ENCODE peak calls at places on chromosomes 6 and 20, in ten cellular contexts. U, P, D, H, A, B, E, L, Q and T are unnamed samples.

GRCh38 chr6:105326216-105326615 is 76.7 kb downstream of the PREP start:
- DNase-seq in H (no peak), D (no peak), B (peak), U (no peak), L (peak), P (no peak), A (no peak), Q (no peak), E (no peak), T (no peak)

GRCh38 chr20:38747495-38748096 is 664 bp upstream of the ACTR5 start:
- DNase-seq in P (no peak), L (no peak), U (no peak), E (no peak), H (peak), Q (no peak), A (no peak), B (no peak), D (peak), T (no peak)

GRCh38 chr6:132209351-132209750 is 191.9 kb downstream of the MOXD1 start:
- DNase-seq in U (no peak), E (no peak), H (peak), A (no peak), L (peak), P (no peak), Q (no peak), D (no peak), B (no peak), T (no peak)

GRCh38 chr6:129312865-129313264 is 397.1 kb downstream of the ARHGAP18 start:
- DNase-seq in B (no peak), U (no peak), Q (no peak), D (no peak), P (no peak), H (no peak), L (peak), A (no peak), E (no peak), T (no peak)

GRCh38 chr6:140320799-140321099 is 946.3 kb upstream of the CITED2 start:
- DNase-seq in P (no peak), Q (no peak), H (no peak), A (no peak), U (no peak), L (no peak), D (no peak), B (no peak), E (no peak), T (no peak)

GRCh38 chr6:156160788-156161150 is 616.4 kb upstream of the ARID1B start:
- DNase-seq in A (no peak), Q (no peak), H (no peak), E (no peak), U (no peak), B (no peak), P (no peak), D (no peak), L (no peak), T (no peak)

GRCh38 chr6:22437665-22438064 is 131.7 kb upstream of the HDGFL1 start:
- DNase-seq in A (no peak), L (no peak), E (no peak), B (no peak), D (no peak), U (no peak), H (no peak), Q (no peak), P (no peak), T (no peak)

GRCh38 chr6:90375681-90376439 is 79.2 kb upstream of the BACH2 start:
- DNase-seq in P (no peak), U (no peak), E (no peak), H (no peak), Q (no peak), D (no peak), L (peak), B (no peak), A (no peak), T (no peak)

GRCh38 chr6:17042422-17043147 is 59.3 kb upstream of the STMND1 start:
- DNase-seq in P (no peak), U (no peak), H (no peak), L (peak), B (peak), Q (peak), D (no peak), E (peak), A (no peak), T (no peak)

GRCh38 chr6:33247977-33248642 is 23.6 kb downstream of the VPS52 start:
- DNase-seq in B (peak), L (peak), P (peak), H (peak), E (peak), A (peak), Q (peak), U (peak), D (peak), T (peak)

GRCh38 chr20:56752274-56752673 is 123.2 kb downstream of the TFAP2C start:
- DNase-seq in D (no peak), E (no peak), Q (no peak), H (no peak), U (no peak), P (no peak), B (no peak), A (no peak), L (no peak), T (no peak)

GRCh38 chr6:105181981-105182515 is 2.2 kb upstream of the POPDC3 start:
- DNase-seq in D (no peak), H (no peak), Q (no peak), P (no peak), A (no peak), B (no peak), E (no peak), U (no peak), L (no peak), T (no peak)

GRCh38 chr20:44166477-44166876 is 20.5 kb downstream of the JPH2 start:
- DNase-seq in Q (no peak), D (no peak), A (no peak), B (no peak), H (no peak), L (peak), E (peak), P (no peak), U (no peak), T (no peak)

GRCh38 chr6:116158641-116159040 is 32.7 kb upstream of the COL10A1 start:
- DNase-seq in L (peak), A (no peak), U (no peak), D (no peak), H (no peak), P (no peak), E (no peak), Q (no peak), B (no peak), T (no peak)

GRCh38 chr6:8556370-8557018 is 121.1 kb upstream of the SLC35B3 start:
- DNase-seq in U (no peak), D (no peak), P (no peak), B (no peak), E (no peak), L (no peak), Q (no peak), A (no peak), H (no peak), T (no peak)

GRCh38 chr6:39152247-39152646 is 37.3 kb upstream of the SAYSD1 start:
- DNase-seq in Q (no peak), D (no peak), H (no peak), E (no peak), B (no peak), P (no peak), U (no peak), L (no peak), A (no peak), T (no peak)

GRCh38 chr6:15554728-15555100 is 108.1 kb downstream of the DTNBP1 start:
- DNase-seq in L (no peak), H (no peak), B (no peak), P (no peak), A (no peak), U (no peak), E (no peak), D (no peak), Q (no peak), T (no peak)

GRCh38 chr6:53794073-53794719 is 609 bp upstream of the LRRC1 start:
- DNase-seq in P (peak), A (peak), L (peak), E (peak), H (peak), Q (peak), D (peak), U (no peak), B (peak), T (peak)

GRCh38 chr6:106858653-106859092 is 115.9 kb downstream of the CD24 start:
- DNase-seq in A (no peak), H (no peak), U (no peak), E (no peak), Q (no peak), L (peak), B (peak), D (peak), P (no peak), T (no peak)

GRCh38 chr6:127198549-127198948 is 68.1 kb upstream of the RNF146 start:
- DNase-seq in H (no peak), Q (no peak), L (no peak), U (no peak), D (no peak), P (no peak), B (no peak), E (no peak), A (no peak), T (no peak)

GRCh38 chr20:43824699-43825402 is 89.8 kb upstream of the TOX2 start:
- DNase-seq in A (no peak), E (peak), Q (peak), P (no peak), L (peak), U (no peak), H (peak), D (no peak), B (no peak), T (no peak)

GRCh38 chr6:51339728-51340127 is 521.1 kb downstream of the TFAP2B start:
- DNase-seq in P (no peak), U (no peak), L (no peak), D (no peak), E (no peak), Q (peak), B (no peak), A (no peak), H (no peak), T (no peak)

GRCh38 chr20:50385733-50386640 is 124.2 kb upstream of the PTPN1 start:
- DNase-seq in Q (no peak), D (no peak), E (no peak), H (no peak), P (no peak), U (no peak), A (no peak), B (no peak), L (no peak), T (no peak)

GRCh38 chr6:20933057-20933792 is 399.0 kb downstream of the CDKAL1 start:
- DNase-seq in B (no peak), H (no peak), Q (no peak), U (no peak), A (no peak), L (no peak), P (no peak), D (no peak), E (no peak), T (no peak)

GRCh38 chr6:137490506-137490905 is 3.7 kb downstream of the OLIG3 start:
- DNase-seq in H (no peak), Q (peak), D (no peak), A (no peak), L (no peak), E (no peak), P (no peak), U (no peak), B (no peak), T (no peak)

GRCh38 chr6:148628251-148628650 is 118.6 kb upstream of the UST start:
- DNase-seq in A (no peak), D (no peak), U (no peak), Q (peak), L (no peak), E (no peak), B (no peak), P (no peak), H (no peak), T (no peak)
- TF ChIP-seq CTCF in A (no peak), D (no peak), U (no peak), Q (no peak), L (no peak), E (no peak), B (no peak), P (no peak), H (no peak), T (no peak)

DNA sequence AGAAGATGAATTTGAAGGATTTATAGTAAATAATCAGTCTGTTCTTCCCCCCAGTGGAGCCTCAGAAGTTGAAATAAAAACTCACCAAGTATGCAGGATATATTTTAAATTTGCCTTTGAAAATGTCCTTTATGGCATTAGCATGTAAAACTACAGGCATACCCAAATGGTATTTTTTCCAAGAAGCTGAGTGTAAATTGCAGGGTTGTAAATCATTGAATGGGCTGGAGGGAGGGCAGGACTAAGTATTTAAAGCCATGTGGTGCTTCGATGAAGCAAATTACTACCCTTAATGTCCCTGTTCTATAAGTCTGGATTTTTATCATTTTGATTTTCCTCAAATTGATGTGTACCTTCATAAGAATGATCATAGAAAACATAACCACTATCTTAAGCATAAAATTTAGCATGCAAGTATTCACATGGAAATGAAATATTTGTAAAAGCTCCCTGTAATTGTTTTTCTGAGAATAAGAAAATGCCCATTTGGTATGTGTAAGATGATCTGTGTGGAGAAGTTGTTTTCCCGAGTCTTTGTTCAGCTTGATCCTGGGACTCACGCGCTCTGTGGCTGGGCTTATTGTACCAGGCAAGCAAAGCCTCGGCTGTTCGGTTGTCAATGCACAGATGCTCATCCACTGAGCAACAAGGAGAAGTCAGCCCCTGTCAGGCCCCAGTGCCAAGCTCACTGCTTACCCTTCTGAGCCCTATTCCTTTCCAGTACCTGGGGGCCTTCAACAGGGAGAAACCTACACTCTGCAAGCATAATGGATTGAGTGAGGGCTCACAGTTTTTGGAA is 66.7 kb downstream of the CD164 start:
- DNase-seq in Q (peak), B (no peak), U (no peak), H (no peak), D (no peak), P (no peak), A (no peak), E (no peak), L (no peak), T (no peak)
- TF ChIP-seq CTCF in Q (no peak), B (no peak), U (no peak), H (no peak), D (no peak), P (no peak), A (no peak), E (no peak), L (no peak), T (no peak)

GRCh38 chr6:72674842-72675241 is 53.0 kb downstream of the KCNQ5 start:
- DNase-seq in A (no peak), P (no peak), U (no peak), Q (no peak), E (no peak), H (no peak), B (no peak), D (no peak), L (no peak), T (no peak)

GRCh38 chr6:72665599-72665998 is 43.7 kb downstream of the KCNQ5 start:
- DNase-seq in E (no peak), B (no peak), U (no peak), P (no peak), L (no peak), H (no peak), A (no peak), D (no peak), Q (no peak), T (no peak)

GRCh38 chr6:72672906-72673305 is 51.0 kb downstream of the KCNQ5 start:
- DNase-seq in B (no peak), L (no peak), A (no peak), H (no peak), D (no peak), U (no peak), P (no peak), Q (no peak), E (peak), T (no peak)

GRCh38 chr6:72669324-72669723 is 47.5 kb downstream of the KCNQ5 start:
- DNase-seq in H (no peak), E (no peak), Q (no peak), U (no peak), P (no peak), A (no peak), L (no peak), D (no peak), B (no peak), T (no peak)
- TF ChIP-seq CTCF in H (no peak), E (no peak), Q (no peak), U (peak), P (no peak), A (no peak), L (no peak), D (no peak), B (no peak), T (no peak)

DNA sequence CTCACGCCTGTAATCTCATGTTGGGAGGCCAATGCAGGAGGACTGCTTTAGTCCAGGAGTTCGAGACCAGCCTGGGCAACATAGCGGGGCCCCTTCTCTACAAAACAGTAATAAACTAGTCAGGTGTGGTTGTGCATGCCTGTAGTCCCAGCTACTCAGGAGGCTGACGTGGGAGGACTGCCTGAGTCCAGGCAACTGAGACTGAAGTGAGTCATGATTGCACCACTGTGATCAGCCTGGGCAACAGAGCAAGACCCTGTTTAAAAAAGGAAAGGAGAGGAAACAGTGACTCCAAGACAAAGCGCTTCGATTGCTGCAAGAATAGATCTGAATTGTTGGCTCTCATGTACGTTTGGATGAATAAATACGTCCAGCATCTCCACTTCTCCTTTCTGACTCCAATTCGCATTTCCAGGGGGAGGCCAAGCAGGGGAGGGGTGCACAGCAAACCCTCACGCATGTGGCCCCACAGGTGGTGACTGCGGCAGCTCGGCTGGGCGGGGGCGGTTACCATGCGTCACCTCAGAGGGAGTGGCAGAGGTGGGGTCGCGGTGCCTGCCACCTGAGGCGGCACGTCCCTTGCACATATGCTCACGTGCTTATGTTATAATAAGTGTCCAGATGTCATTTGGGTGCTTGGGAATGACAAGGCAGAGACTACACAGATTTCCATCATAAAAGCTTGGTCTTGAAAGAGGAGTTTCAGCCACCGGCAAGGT is 95.1 kb upstream of the MPC1 start:
- DNase-seq in Q (no peak), E (no peak), L (no peak), B (no peak), U (no peak), D (no peak), P (no peak), A (no peak), H (no peak), T (no peak)
- TF ChIP-seq CTCF in Q (no peak), E (no peak), L (no peak), B (no peak), U (no peak), D (no peak), P (no peak), A (no peak), H (no peak), T (no peak)

GRCh38 chr20:41017448-41018042 is 11.1 kb upstream of the TOP1 start:
- DNase-seq in L (no peak), B (no peak), A (no peak), Q (no peak), U (no peak), H (peak), D (no peak), P (no peak), E (no peak), T (no peak)
- TF ChIP-seq CTCF in L (no peak), B (no peak), A (no peak), Q (no peak), U (no peak), H (peak), D (no peak), P (peak), E (no peak), T (no peak)

GRCh38 chr6:49453221-49453620 is 9.8 kb downstream of the MMUT start:
- DNase-seq in D (no peak), A (no peak), P (no peak), U (no peak), E (no peak), H (no peak), Q (no peak), B (no peak), L (no peak), T (no peak)
- TF ChIP-seq CTCF in D (no peak), A (no peak), P (peak), U (no peak), E (peak), H (no peak), Q (peak), B (peak), L (peak), T (peak)